ENCODE peak calls at places on chromosomes 13 and 19, in five cellular contexts. H, P, Y, C and D are unnamed samples.

GRCh38 chr19:1730157-1730556 is 23.1 kb upstream of the ONECUT3 start:
- DNase-seq in H (no peak), P (no peak), Y (no peak), C (no peak), D (no peak)

GRCh38 chr19:49430678-49431329 is 5.6 kb downstream of the GFY start:
- DNase-seq in H (peak; percentile 38), P (no peak), Y (no peak), C (no peak), D (no peak)

GRCh38 chr19:33823341-33823740 is 26.7 kb downstream of the KCTD15 start:
- DNase-seq in H (no peak), P (no peak), Y (no peak), C (no peak), D (no peak)

GRCh38 chr13:70623260-70623659 is 515.0 kb upstream of the KLHL1 start:
- DNase-seq in H (peak; percentile 45), P (no peak), Y (no peak), C (no peak), D (no peak)

GRCh38 chr19:35077411-35078223 is 36.1 kb downstream of the HPN start:
- DNase-seq in H (no peak), P (no peak), Y (no peak), C (no peak), D (no peak)

GRCh38 chr19:33273065-33273736 is 29.1 kb downstream of the CEBPA start:
- DNase-seq in H (no peak), P (no peak), Y (no peak), C (no peak), D (no peak)

GRCh38 chr19:30653646-30654386 is 281.6 kb downstream of the ZNF536 start:
- DNase-seq in H (no peak), P (no peak), Y (no peak), C (no peak), D (no peak)

GRCh38 chr19:5028229-5028886 is 59.4 kb downstream of the KDM4B start:
- DNase-seq in H (no peak), P (no peak), Y (no peak), C (no peak), D (no peak)

GRCh38 chr19:16520986-16521624 is 21.1 kb downstream of the CHERP start:
- DNase-seq in H (no peak), P (no peak), Y (no peak), C (no peak), D (no peak)

GRCh38 chr19:53998223-53998622 is 6.8 kb downstream of the CACNG6 start:
- DNase-seq in H (no peak), P (no peak), Y (no peak), C (no peak), D (no peak)

GRCh38 chr13:41054919-41055619 is 6.2 kb upstream of the WBP4 start:
- DNase-seq in H (peak; percentile 38), P (no peak), Y (no peak), C (no peak), D (no peak)

GRCh38 chr13:45492538-45492937 is 27.8 kb downstream of the COG3 start:
- DNase-seq in H (no peak), P (no peak), Y (no peak), C (peak; percentile 42), D (no peak)

GRCh38 chr19:55228015-55228391 is 560 bp downstream of the TMEM86B start:
- DNase-seq in H (no peak), P (no peak), Y (no peak), C (no peak), D (no peak)

GRCh38 chr19:42420055-42420544 is 7.1 kb downstream of the LIPE start:
- DNase-seq in H (peak; percentile 87), P (no peak), Y (no peak), C (no peak), D (no peak)

GRCh38 chr13:49292742-49293498 is 45.2 kb downstream of the CDADC1 start:
- DNase-seq in H (peak; percentile 12), P (peak; percentile 77), Y (no peak), C (peak; percentile 93), D (no peak)

GRCh38 chr13:59103004-59103768 is 1060.5 kb downstream of the DIAPH3 start:
- DNase-seq in H (no peak), P (peak; percentile 66), Y (no peak), C (peak; percentile 81), D (no peak)

GRCh38 chr13:75869981-75870380 is 233.9 kb downstream of the LMO7 start:
- DNase-seq in H (no peak), P (no peak), Y (no peak), C (no peak), D (no peak)

GRCh38 chr19:45152504-45153338 is 8.1 kb downstream of the NKPD1 start:
- DNase-seq in H (no peak), P (no peak), Y (no peak), C (no peak), D (no peak)

GRCh38 chr19:33509774-33510173 is 11.8 kb downstream of the PEPD start:
- DNase-seq in H (no peak), P (no peak), Y (no peak), C (no peak), D (no peak)

GRCh38 chr13:18235756-18236527 is 945.7 kb downstream of the TUBA3C start:
- DNase-seq in H (no peak), P (no peak), Y (no peak), C (no peak), D (no peak)

GRCh38 chr13:109344552-109345157 is 441.7 kb downstream of the IRS2 start:
- DNase-seq in H (no peak), P (no peak), Y (no peak), C (no peak), D (peak; percentile 33)

GRCh38 chr13:29887651-29888050 is 37.2 kb upstream of the UBL3 start:
- DNase-seq in H (no peak), P (no peak), Y (no peak), C (no peak), D (no peak)

GRCh38 chr13:111275382-111275781 is 45.1 kb upstream of the TEX29 start:
- DNase-seq in H (no peak), P (no peak), Y (no peak), C (no peak), D (no peak)

GRCh38 chr19:2554856-2555255 is 78.9 kb downstream of the GADD45B start:
- DNase-seq in H (no peak), P (no peak), Y (no peak), C (no peak), D (no peak)

GRCh38 chr13:23696610-23697009 is 126.4 kb downstream of the TNFRSF19 start:
- DNase-seq in H (no peak), P (no peak), Y (no peak), C (no peak), D (no peak)

GRCh38 chr13:20191902-20192469 is 752 bp downstream of the GJB2 start:
- DNase-seq in H (peak; percentile 89), P (no peak), Y (no peak), C (no peak), D (no peak)

GRCh38 chr19:2194513-2195078 is 30.9 kb downstream of the DOT1L start:
- DNase-seq in H (no peak), P (no peak), Y (no peak), C (no peak), D (no peak)

GRCh38 chr13:60303166-60303565 is 93.9 kb upstream of the TDRD3 start:
- DNase-seq in H (no peak), P (no peak), Y (no peak), C (no peak), D (no peak)

GRCh38 chr13:52447815-52448552 is 2.5 kb downstream of the VPS36 start:
- DNase-seq in H (no peak), P (no peak), Y (no peak), C (no peak), D (no peak)

GRCh38 chr13:52695856-52696255 is 43.2 kb downstream of the SUGT1 start:
- DNase-seq in H (no peak), P (peak; percentile 4), Y (no peak), C (peak; percentile 1), D (no peak)

GRCh38 chr13:76522083-76522755 is 364.0 kb downstream of the KCTD12 start:
- DNase-seq in H (no peak), P (no peak), Y (no peak), C (no peak), D (no peak)

GRCh38 chr13:96499646-96500045 is 409.7 kb downstream of the HS6ST3 start:
- DNase-seq in H (no peak), P (no peak), Y (no peak), C (no peak), D (no peak)

GRCh38 chr13:94128430-94128829 is 351.1 kb downstream of the DCT start:
- DNase-seq in H (no peak), P (no peak), Y (no peak), C (peak; percentile 2), D (no peak)

GRCh38 chr13:73607489-73608156 is 526.6 kb downstream of the KLF12 start:
- DNase-seq in H (no peak), P (no peak), Y (no peak), C (no peak), D (no peak)

GRCh38 chr13:86792153-86792651 is 879.0 kb upstream of the SLITRK5 start:
- DNase-seq in H (no peak), P (no peak), Y (no peak), C (no peak), D (no peak)

GRCh38 chr13:21576424-21576823 is 27.5 kb downstream of the MICU2 start:
- DNase-seq in H (no peak), P (no peak), Y (no peak), C (no peak), D (no peak)